ENCODE peak calls at places on chromosome X, in four cellular contexts. One of them, this sample, is unnamed.

GRCh38 chrX:123964155-123964554 is 2.6 kb downstream of the STAG2 start:
- DNase-seq in HCT116: no peak
- DNase-seq in kidney: no peak
- DNase-seq in PC-3: peak; percentile 17
- DNase-seq in this sample: no peak

GRCh38 chrX:17547658-17548057 is 172.7 kb downstream of the NHS start:
- DNase-seq in HCT116: peak; percentile 39
- DNase-seq in kidney: peak; percentile 89
- DNase-seq in PC-3: peak; percentile 90
- DNase-seq in this sample: no peak

GRCh38 chrX:139831017-139831416 is 101.8 kb downstream of the ATP11C start:
- DNase-seq in HCT116: no peak
- DNase-seq in kidney: no peak
- DNase-seq in PC-3: no peak
- DNase-seq in this sample: no peak

GRCh38 chrX:142204522-142205433 is at the start of gene MAGEC2:
- DNase-seq in HCT116: no peak
- DNase-seq in kidney: no peak
- DNase-seq in PC-3: no peak
- DNase-seq in this sample: no peak

GRCh38 chrX:64334467-64334866 is 60.8 kb downstream of the MTMR8 start:
- DNase-seq in HCT116: no peak
- DNase-seq in kidney: no peak
- DNase-seq in PC-3: no peak
- DNase-seq in this sample: no peak

GRCh38 chrX:111090458-111090857 is 5.5 kb upstream of the PAK3 start:
- DNase-seq in HCT116: no peak
- DNase-seq in kidney: no peak
- DNase-seq in PC-3: no peak
- DNase-seq in this sample: no peak

GRCh38 chrX:49878128-49878833 is 1.0 kb upstream of the USP27X start:
- DNase-seq in HCT116: no peak
- DNase-seq in kidney: peak; percentile 74
- DNase-seq in PC-3: no peak
- DNase-seq in this sample: no peak

GRCh38 chrX:77962068-77962902 is 7.2 kb downstream of the PGAM4 start:
- DNase-seq in HCT116: no peak
- DNase-seq in kidney: no peak
- DNase-seq in PC-3: no peak
- DNase-seq in this sample: no peak

GRCh38 chrX:82320554-82320953 is 1118.7 kb downstream of the SH3BGRL start:
- DNase-seq in HCT116: no peak
- DNase-seq in kidney: no peak
- DNase-seq in PC-3: no peak
- DNase-seq in this sample: no peak

GRCh38 chrX:46754450-46755075 is 4.4 kb downstream of the SLC9A7 start:
- DNase-seq in HCT116: no peak
- DNase-seq in kidney: no peak
- DNase-seq in PC-3: no peak
- DNase-seq in this sample: no peak

GRCh38 chrX:37476571-37477188 is 94.8 kb upstream of the LANCL3 start:
- DNase-seq in HCT116: no peak
- DNase-seq in kidney: no peak
- DNase-seq in PC-3: no peak
- DNase-seq in this sample: no peak

GRCh38 chrX:120740072-120740471 is 110.2 kb upstream of the C1GALT1C1 start:
- DNase-seq in HCT116: no peak
- DNase-seq in kidney: no peak
- DNase-seq in PC-3: no peak
- DNase-seq in this sample: no peak

GRCh38 chrX:101693476-101693875 is 33.8 kb upstream of the ARMCX2 start:
- DNase-seq in HCT116: no peak
- DNase-seq in kidney: no peak
- DNase-seq in PC-3: no peak
- DNase-seq in this sample: no peak

GRCh38 chrX:31497086-31497485 is 425.2 kb upstream of the FTHL17 start:
- DNase-seq in HCT116: no peak
- DNase-seq in kidney: no peak
- DNase-seq in PC-3: no peak
- DNase-seq in this sample: no peak

GRCh38 chrX:151000901-151001301 is 17.8 kb downstream of the HMGB3 start:
- DNase-seq in HCT116: no peak
- DNase-seq in kidney: no peak
- DNase-seq in PC-3: no peak
- DNase-seq in this sample: no peak

GRCh38 chrX:39592776-39593175 is 505.0 kb downstream of the BCOR start:
- DNase-seq in HCT116: no peak
- DNase-seq in kidney: no peak
- DNase-seq in PC-3: peak; percentile 10
- DNase-seq in this sample: no peak

GRCh38 chrX:23765449-23765848 is 17.5 kb upstream of the SAT1 start:
- DNase-seq in HCT116: no peak
- DNase-seq in kidney: no peak
- DNase-seq in PC-3: peak; percentile 65
- DNase-seq in this sample: no peak

GRCh38 chrX:136065044-136065671 is 79.9 kb downstream of the SLC9A6 start:
- DNase-seq in HCT116: no peak
- DNase-seq in kidney: no peak
- DNase-seq in PC-3: peak; percentile 88
- DNase-seq in this sample: no peak

GRCh38 chrX:37942170-37942569 is 64.2 kb upstream of the SYTL5 start:
- DNase-seq in HCT116: no peak
- DNase-seq in kidney: no peak
- DNase-seq in PC-3: no peak
- DNase-seq in this sample: peak; percentile 15

GRCh38 chrX:96884027-96884426 is 319 bp downstream of the RPA4 start:
- DNase-seq in HCT116: no peak
- DNase-seq in kidney: peak; percentile 26
- DNase-seq in PC-3: no peak
- DNase-seq in this sample: no peak

GRCh38 chrX:150958177-150958576 is 25.0 kb upstream of the HMGB3 start:
- DNase-seq in HCT116: no peak
- DNase-seq in kidney: peak; percentile 0
- DNase-seq in PC-3: no peak
- DNase-seq in this sample: no peak

GRCh38 chrX:134004038-134004437 is 18.6 kb upstream of the GPC3 start:
- DNase-seq in HCT116: no peak
- DNase-seq in kidney: no peak
- DNase-seq in PC-3: peak; percentile 25
- DNase-seq in this sample: no peak

GRCh38 chrX:104253567-104254441 is 929 bp downstream of the ESX1 start:
- DNase-seq in HCT116: no peak
- DNase-seq in kidney: peak; percentile 71
- DNase-seq in PC-3: no peak
- DNase-seq in this sample: no peak

GRCh38 chrX:40175416-40176255 is 77.9 kb upstream of the BCOR start:
- DNase-seq in HCT116: no peak
- DNase-seq in kidney: peak; percentile 94
- DNase-seq in PC-3: peak; percentile 48
- DNase-seq in this sample: peak; percentile 94

GRCh38 chrX:133658244-133658911 is 243.1 kb upstream of the GPC4 start:
- DNase-seq in HCT116: no peak
- DNase-seq in kidney: no peak
- DNase-seq in PC-3: peak; percentile 31
- DNase-seq in this sample: no peak

GRCh38 chrX:42237956-42238355 is 314.6 kb upstream of the CASK start:
- DNase-seq in HCT116: no peak
- DNase-seq in kidney: no peak
- DNase-seq in PC-3: no peak
- DNase-seq in this sample: no peak

GRCh38 chrX:44060221-44060620 is 87.0 kb upstream of the NDP start:
- DNase-seq in HCT116: no peak
- DNase-seq in kidney: no peak
- DNase-seq in PC-3: no peak
- DNase-seq in this sample: no peak
- H3K9ac ChIP-seq in HCT116: no peak overlapping the region
- H3K9ac ChIP-seq in kidney: no peak overlapping the region
- H3K9ac ChIP-seq in PC-3: no peak overlapping the region
- H3K9ac ChIP-seq in this sample: no peak overlapping the region

GRCh38 chrX:13938053-13938765 is 91.5 kb downstream of the GEMIN8 start:
- DNase-seq in HCT116: no peak
- DNase-seq in kidney: peak; percentile 80
- DNase-seq in PC-3: peak; percentile 10
- DNase-seq in this sample: no peak
- H3K9ac ChIP-seq in HCT116: peak overlapping the region; percentile 27
- H3K9ac ChIP-seq in kidney: no peak overlapping the region
- H3K9ac ChIP-seq in PC-3: peak overlapping the region; percentile 5
- H3K9ac ChIP-seq in this sample: no peak overlapping the region

GRCh38 chrX:129981207-129981553 is 1.3 kb upstream of the BCORL1 start:
- DNase-seq in HCT116: no peak
- DNase-seq in kidney: no peak
- DNase-seq in PC-3: no peak
- DNase-seq in this sample: no peak

GRCh38 chrX:129980043-129980442 is 2.4 kb upstream of the BCORL1 start:
- DNase-seq in HCT116: no peak
- DNase-seq in kidney: peak; percentile 75
- DNase-seq in PC-3: no peak
- DNase-seq in this sample: no peak

GRCh38 chrX:129981752-129982299 is 609 bp upstream of the BCORL1 start:
- DNase-seq in HCT116: no peak
- DNase-seq in kidney: no peak
- DNase-seq in PC-3: no peak
- DNase-seq in this sample: peak; percentile 47

GRCh38 chrX:129979207-129979920 is 3.1 kb upstream of the BCORL1 start:
- DNase-seq in HCT116: no peak
- DNase-seq in kidney: peak; percentile 76
- DNase-seq in PC-3: no peak
- DNase-seq in this sample: no peak

GRCh38 chrX:129980540-129981206 is 1.8 kb upstream of the BCORL1 start:
- DNase-seq in HCT116: no peak
- DNase-seq in kidney: peak; percentile 89
- DNase-seq in PC-3: peak; percentile 15
- DNase-seq in this sample: no peak
- H3K9ac ChIP-seq in HCT116: peak overlapping the region; percentile 59
- H3K9ac ChIP-seq in kidney: peak overlapping the region; percentile 40
- H3K9ac ChIP-seq in PC-3: no peak overlapping the region
- H3K9ac ChIP-seq in this sample: peak overlapping the region; percentile 75

GRCh38 chrX:119399772-119400101 is 601 bp downstream of the SLC25A43 start:
- DNase-seq in HCT116: no peak
- DNase-seq in kidney: no peak
- DNase-seq in PC-3: no peak
- DNase-seq in this sample: no peak
- H3K9ac ChIP-seq in HCT116: peak overlapping the region; percentile 67
- H3K9ac ChIP-seq in kidney: no peak overlapping the region
- H3K9ac ChIP-seq in PC-3: peak overlapping the region; percentile 91
- H3K9ac ChIP-seq in this sample: peak overlapping the region; percentile 65

GRCh38 chrX:154298312-154298711 is 2.7 kb downstream of the TKTL1 start:
- DNase-seq in HCT116: no peak
- DNase-seq in kidney: no peak
- DNase-seq in PC-3: no peak
- DNase-seq in this sample: no peak
- H3K9ac ChIP-seq in HCT116: no peak overlapping the region
- H3K9ac ChIP-seq in kidney: no peak overlapping the region
- H3K9ac ChIP-seq in PC-3: no peak overlapping the region
- H3K9ac ChIP-seq in this sample: no peak overlapping the region

DNA sequence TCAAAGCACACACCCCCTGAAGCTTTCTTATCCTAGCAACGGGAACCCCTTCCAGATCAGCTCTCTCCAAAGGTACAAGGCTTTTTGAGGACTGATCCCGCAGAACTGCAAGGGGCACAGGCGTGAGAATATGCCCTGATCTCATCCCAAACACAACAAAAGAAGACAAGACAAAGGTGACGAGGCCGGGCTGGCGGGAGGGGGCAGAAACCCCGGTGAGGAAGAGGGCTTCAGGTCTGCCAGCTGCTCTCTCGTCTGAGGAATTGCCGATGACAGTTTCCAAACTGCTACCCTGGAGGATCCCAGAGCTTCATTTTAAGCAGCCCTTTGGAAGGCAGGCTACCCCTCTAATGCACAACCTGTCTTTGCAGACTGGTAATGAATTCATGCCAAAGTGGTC is 3.4 kb downstream of the HCFC1 start:
- DNase-seq in HCT116: no peak
- DNase-seq in kidney: no peak
- DNase-seq in PC-3: no peak
- DNase-seq in this sample: no peak
- H3K9ac ChIP-seq in HCT116: no peak overlapping the region
- H3K9ac ChIP-seq in kidney: no peak overlapping the region
- H3K9ac ChIP-seq in PC-3: no peak overlapping the region
- H3K9ac ChIP-seq in this sample: peak overlapping the region; percentile 97

DNA sequence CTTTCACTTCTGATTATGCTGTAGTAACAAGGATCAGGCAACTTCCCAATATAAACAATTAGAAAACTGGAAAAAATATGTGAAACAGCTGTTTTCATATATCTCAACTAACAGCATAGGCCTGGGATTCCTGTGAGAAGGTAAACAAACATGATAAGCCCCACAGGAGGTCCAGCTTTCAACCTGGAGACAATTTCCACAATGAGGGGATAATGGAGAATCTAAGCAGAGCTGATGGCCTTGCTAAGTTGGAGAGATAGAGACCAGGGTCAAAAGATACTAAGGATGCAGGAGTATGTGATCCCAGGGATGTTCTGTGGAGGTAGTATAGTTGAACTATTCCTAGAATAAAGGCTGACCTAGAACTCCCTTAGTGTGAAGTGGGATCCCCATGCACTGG is 452.3 kb upstream of the ACTRT1 start:
- DNase-seq in HCT116: no peak
- DNase-seq in kidney: no peak
- DNase-seq in PC-3: no peak
- DNase-seq in this sample: no peak
- H3K9ac ChIP-seq in HCT116: no peak overlapping the region
- H3K9ac ChIP-seq in kidney: no peak overlapping the region
- H3K9ac ChIP-seq in PC-3: no peak overlapping the region
- H3K9ac ChIP-seq in this sample: no peak overlapping the region

This sample was measured in Karpas-422.